ENCODE peak calls at places on chromosomes 16 and 17, in nine cellular contexts. One of them, this sample, is unnamed.

GRCh38 chr16:4244254-4244812 is 2.5 kb upstream of the SRL start:
- DNase-seq in HCT116: no peak
- DNase-seq in neural progenitor cell: peak
- DNase-seq in OCI-LY7: no peak
- DNase-seq in PC-3: no peak
- DNase-seq in hepatocyte: peak
- DNase-seq in GM23248: no peak
- DNase-seq in SK-N-SH: no peak
- DNase-seq in MM.1S: peak
- DNase-seq in this sample: no peak

GRCh38 chr17:72654746-72655145 is 437.7 kb downstream of the SLC39A11 start:
- DNase-seq in HCT116: no peak
- DNase-seq in neural progenitor cell: no peak
- DNase-seq in OCI-LY7: no peak
- DNase-seq in PC-3: no peak
- DNase-seq in hepatocyte: no peak
- DNase-seq in GM23248: no peak
- DNase-seq in SK-N-SH: no peak
- DNase-seq in MM.1S: no peak
- DNase-seq in this sample: no peak

GRCh38 chr17:29115906-29116651 is 64.1 kb downstream of the MYO18A start:
- DNase-seq in HCT116: peak
- DNase-seq in neural progenitor cell: peak
- DNase-seq in OCI-LY7: peak
- DNase-seq in PC-3: peak
- DNase-seq in hepatocyte: peak
- DNase-seq in GM23248: peak
- DNase-seq in SK-N-SH: peak
- DNase-seq in MM.1S: peak
- DNase-seq in this sample: peak

GRCh38 chr16:17261197-17261858 is 209.4 kb downstream of the XYLT1 start:
- DNase-seq in HCT116: no peak
- DNase-seq in neural progenitor cell: no peak
- DNase-seq in OCI-LY7: peak
- DNase-seq in PC-3: no peak
- DNase-seq in hepatocyte: no peak
- DNase-seq in GM23248: no peak
- DNase-seq in SK-N-SH: no peak
- DNase-seq in MM.1S: peak
- DNase-seq in this sample: no peak

GRCh38 chr17:29929006-29929543 is 953 bp downstream of the SSH2 start:
- DNase-seq in HCT116: no peak
- DNase-seq in neural progenitor cell: peak
- DNase-seq in OCI-LY7: peak
- DNase-seq in PC-3: peak
- DNase-seq in hepatocyte: peak
- DNase-seq in GM23248: peak
- DNase-seq in SK-N-SH: peak
- DNase-seq in MM.1S: peak
- DNase-seq in this sample: peak

GRCh38 chr17:46842835-46843234 is 8.5 kb upstream of the WNT9B start:
- DNase-seq in HCT116: peak
- DNase-seq in neural progenitor cell: no peak
- DNase-seq in OCI-LY7: no peak
- DNase-seq in PC-3: peak
- DNase-seq in hepatocyte: no peak
- DNase-seq in GM23248: no peak
- DNase-seq in SK-N-SH: no peak
- DNase-seq in MM.1S: no peak
- DNase-seq in this sample: peak

GRCh38 chr16:35750157-35750689 is 2290.8 kb downstream of the TP53TG3F start:
- DNase-seq in HCT116: no peak
- DNase-seq in neural progenitor cell: no peak
- DNase-seq in OCI-LY7: no peak
- DNase-seq in PC-3: no peak
- DNase-seq in hepatocyte: no peak
- DNase-seq in GM23248: no peak
- DNase-seq in SK-N-SH: no peak
- DNase-seq in MM.1S: no peak
- DNase-seq in this sample: no peak

GRCh38 chr17:12958786-12959185 is 59.0 kb downstream of the ELAC2 start:
- DNase-seq in HCT116: no peak
- DNase-seq in neural progenitor cell: no peak
- DNase-seq in OCI-LY7: no peak
- DNase-seq in PC-3: peak
- DNase-seq in hepatocyte: no peak
- DNase-seq in GM23248: peak
- DNase-seq in SK-N-SH: no peak
- DNase-seq in MM.1S: no peak
- DNase-seq in this sample: no peak

GRCh38 chr17:43369986-43370385 is 28.8 kb upstream of the ARL4D start:
- DNase-seq in HCT116: no peak
- DNase-seq in neural progenitor cell: no peak
- DNase-seq in OCI-LY7: no peak
- DNase-seq in PC-3: no peak
- DNase-seq in hepatocyte: no peak
- DNase-seq in GM23248: no peak
- DNase-seq in SK-N-SH: no peak
- DNase-seq in MM.1S: no peak
- DNase-seq in this sample: no peak
- H3K4me3 ChIP-seq in HCT116: no peak
- H3K4me3 ChIP-seq in neural progenitor cell: no peak
- H3K4me3 ChIP-seq in OCI-LY7: no peak
- H3K4me3 ChIP-seq in PC-3: no peak
- H3K4me3 ChIP-seq in hepatocyte: no peak
- H3K4me3 ChIP-seq in GM23248: peak
- H3K4me3 ChIP-seq in SK-N-SH: no peak
- H3K4me3 ChIP-seq in MM.1S: no peak
- H3K4me3 ChIP-seq in this sample: peak

GRCh38 chr16:79261461-79261860 is 339.1 kb downstream of the MAF start:
- DNase-seq in HCT116: no peak
- DNase-seq in neural progenitor cell: peak
- DNase-seq in OCI-LY7: no peak
- DNase-seq in PC-3: no peak
- DNase-seq in hepatocyte: peak
- DNase-seq in GM23248: no peak
- DNase-seq in SK-N-SH: peak
- DNase-seq in MM.1S: no peak
- DNase-seq in this sample: peak
- TF ChIP-seq EZH2phosphoT487 in HCT116: no peak
- TF ChIP-seq EZH2phosphoT487 in neural progenitor cell: no peak
- TF ChIP-seq EZH2phosphoT487 in OCI-LY7: no peak
- TF ChIP-seq EZH2phosphoT487 in PC-3: no peak
- TF ChIP-seq EZH2phosphoT487 in hepatocyte: no peak
- TF ChIP-seq EZH2phosphoT487 in GM23248: no peak
- TF ChIP-seq EZH2phosphoT487 in SK-N-SH: no peak
- TF ChIP-seq EZH2phosphoT487 in MM.1S: no peak
- TF ChIP-seq EZH2phosphoT487 in this sample: no peak

DNA sequence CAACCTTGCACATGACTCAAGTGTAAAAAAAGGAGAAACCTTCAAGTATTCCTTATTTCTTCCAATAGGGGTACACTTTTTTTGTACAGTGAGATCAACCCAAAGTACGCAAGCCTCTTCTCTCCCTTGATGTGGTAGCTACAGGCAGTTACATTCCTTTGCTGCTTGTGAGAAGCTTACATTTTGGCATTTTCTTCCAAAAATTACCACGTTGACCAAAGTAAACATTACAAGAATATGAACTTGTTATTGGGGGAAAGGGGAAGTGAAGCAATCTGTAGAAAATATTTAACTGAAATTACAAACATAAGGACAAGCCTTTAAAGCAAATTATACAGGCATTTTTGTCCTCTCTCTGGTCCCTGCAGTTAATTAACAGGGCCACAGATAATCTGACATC is 97.0 kb upstream of the TOB1 start:
- DNase-seq in HCT116: no peak
- DNase-seq in neural progenitor cell: no peak
- DNase-seq in OCI-LY7: no peak
- DNase-seq in PC-3: no peak
- DNase-seq in hepatocyte: no peak
- DNase-seq in GM23248: no peak
- DNase-seq in SK-N-SH: no peak
- DNase-seq in MM.1S: no peak
- DNase-seq in this sample: no peak
- H3K4me3 ChIP-seq in HCT116: no peak
- H3K4me3 ChIP-seq in neural progenitor cell: no peak
- H3K4me3 ChIP-seq in OCI-LY7: no peak
- H3K4me3 ChIP-seq in PC-3: no peak
- H3K4me3 ChIP-seq in hepatocyte: no peak
- H3K4me3 ChIP-seq in GM23248: no peak
- H3K4me3 ChIP-seq in SK-N-SH: no peak
- H3K4me3 ChIP-seq in MM.1S: no peak
- H3K4me3 ChIP-seq in this sample: no peak

GRCh38 chr17:19021622-19022083 is 17.1 kb upstream of the FAM83G start:
- DNase-seq in HCT116: no peak
- DNase-seq in neural progenitor cell: peak
- DNase-seq in OCI-LY7: peak
- DNase-seq in PC-3: no peak
- DNase-seq in hepatocyte: no peak
- DNase-seq in GM23248: peak
- DNase-seq in SK-N-SH: no peak
- DNase-seq in MM.1S: no peak
- DNase-seq in this sample: peak
- TF ChIP-seq EZH2phosphoT487 in HCT116: no peak
- TF ChIP-seq EZH2phosphoT487 in neural progenitor cell: no peak
- TF ChIP-seq EZH2phosphoT487 in OCI-LY7: no peak
- TF ChIP-seq EZH2phosphoT487 in PC-3: no peak
- TF ChIP-seq EZH2phosphoT487 in hepatocyte: no peak
- TF ChIP-seq EZH2phosphoT487 in GM23248: no peak
- TF ChIP-seq EZH2phosphoT487 in SK-N-SH: no peak
- TF ChIP-seq EZH2phosphoT487 in MM.1S: no peak
- TF ChIP-seq EZH2phosphoT487 in this sample: no peak

GRCh38 chr17:26963163-26963503 is 330.8 kb upstream of the WSB1 start:
- DNase-seq in HCT116: no peak
- DNase-seq in neural progenitor cell: no peak
- DNase-seq in OCI-LY7: no peak
- DNase-seq in PC-3: no peak
- DNase-seq in hepatocyte: no peak
- DNase-seq in GM23248: no peak
- DNase-seq in SK-N-SH: no peak
- DNase-seq in MM.1S: no peak
- DNase-seq in this sample: no peak
- H3K4me3 ChIP-seq in HCT116: no peak
- H3K4me3 ChIP-seq in neural progenitor cell: no peak
- H3K4me3 ChIP-seq in OCI-LY7: no peak
- H3K4me3 ChIP-seq in PC-3: peak
- H3K4me3 ChIP-seq in hepatocyte: no peak
- H3K4me3 ChIP-seq in GM23248: no peak
- H3K4me3 ChIP-seq in SK-N-SH: no peak
- H3K4me3 ChIP-seq in MM.1S: peak
- H3K4me3 ChIP-seq in this sample: no peak

GRCh38 chr17:31597646-31598387 is 206.3 kb downstream of the RAB11FIP4 start:
- DNase-seq in HCT116: no peak
- DNase-seq in neural progenitor cell: no peak
- DNase-seq in OCI-LY7: no peak
- DNase-seq in PC-3: no peak
- DNase-seq in hepatocyte: no peak
- DNase-seq in GM23248: no peak
- DNase-seq in SK-N-SH: no peak
- DNase-seq in MM.1S: no peak
- DNase-seq in this sample: no peak

GRCh38 chr17:31595666-31596381 is 204.3 kb downstream of the RAB11FIP4 start:
- DNase-seq in HCT116: no peak
- DNase-seq in neural progenitor cell: no peak
- DNase-seq in OCI-LY7: no peak
- DNase-seq in PC-3: peak
- DNase-seq in hepatocyte: peak
- DNase-seq in GM23248: peak
- DNase-seq in SK-N-SH: no peak
- DNase-seq in MM.1S: no peak
- DNase-seq in this sample: no peak

GRCh38 chr17:31598388-31598760 is 206.9 kb downstream of the RAB11FIP4 start:
- DNase-seq in HCT116: no peak
- DNase-seq in neural progenitor cell: no peak
- DNase-seq in OCI-LY7: no peak
- DNase-seq in PC-3: no peak
- DNase-seq in hepatocyte: no peak
- DNase-seq in GM23248: no peak
- DNase-seq in SK-N-SH: no peak
- DNase-seq in MM.1S: no peak
- DNase-seq in this sample: no peak

GRCh38 chr17:31595076-31595475 is 203.6 kb downstream of the RAB11FIP4 start:
- DNase-seq in HCT116: no peak
- DNase-seq in neural progenitor cell: no peak
- DNase-seq in OCI-LY7: no peak
- DNase-seq in PC-3: peak
- DNase-seq in hepatocyte: no peak
- DNase-seq in GM23248: peak
- DNase-seq in SK-N-SH: no peak
- DNase-seq in MM.1S: no peak
- DNase-seq in this sample: no peak

GRCh38 chr17:31596382-31597323 is 205.2 kb downstream of the RAB11FIP4 start:
- DNase-seq in HCT116: peak
- DNase-seq in neural progenitor cell: peak
- DNase-seq in OCI-LY7: peak
- DNase-seq in PC-3: peak
- DNase-seq in hepatocyte: peak
- DNase-seq in GM23248: peak
- DNase-seq in SK-N-SH: no peak
- DNase-seq in MM.1S: peak
- DNase-seq in this sample: peak
- TF ChIP-seq EZH2phosphoT487 in HCT116: no peak
- TF ChIP-seq EZH2phosphoT487 in neural progenitor cell: no peak
- TF ChIP-seq EZH2phosphoT487 in OCI-LY7: no peak
- TF ChIP-seq EZH2phosphoT487 in PC-3: no peak
- TF ChIP-seq EZH2phosphoT487 in hepatocyte: no peak
- TF ChIP-seq EZH2phosphoT487 in GM23248: no peak
- TF ChIP-seq EZH2phosphoT487 in SK-N-SH: no peak
- TF ChIP-seq EZH2phosphoT487 in MM.1S: no peak
- TF ChIP-seq EZH2phosphoT487 in this sample: no peak